ENCODE peak calls at places on chromosome 17, in five cellular contexts. V is tibial nerve, Q is stomach, E is transverse colon, H is A549. S is an unnamed sample.

GRCh38 chr17:80486692-80487091 is 10.3 kb upstream of the NPTX1 start:
- DNase-seq in H (no peak), Q (no peak), E (no peak), V (no peak), S (no peak)

GRCh38 chr17:74259667-74260524 is 14.1 kb upstream of the DNAI2 start:
- DNase-seq in V (no peak), E (no peak), Q (no peak), H (no peak), S (no peak)

GRCh38 chr17:13698832-13699231 is 97.1 kb upstream of the HS3ST3A1 start:
- DNase-seq in E (no peak), Q (no peak), V (no peak), H (no peak), S (no peak)

GRCh38 chr17:46995841-46996571 is 17.0 kb upstream of the RPRML start:
- DNase-seq in H (no peak), E (no peak), V (no peak), Q (no peak), S (no peak)

GRCh38 chr17:68398731-68399637 is 58.3 kb downstream of the WIPI1 start:
- DNase-seq in Q (peak), H (peak), E (peak), V (no peak), S (peak)

GRCh38 chr17:2814049-2814448 is 17.8 kb downstream of the RAP1GAP2 start:
- DNase-seq in H (no peak), Q (no peak), E (no peak), V (no peak), S (no peak)

GRCh38 chr17:4901648-4902344 is 1.1 kb downstream of the CHRNE start:
- DNase-seq in E (no peak), Q (no peak), V (peak), H (no peak), S (no peak)

GRCh38 chr17:75849724-75850123 is 5.4 kb downstream of the WBP2 start:
- DNase-seq in H (no peak), E (no peak), Q (no peak), V (no peak), S (no peak)

GRCh38 chr17:57068222-57068658 is 16.8 kb upstream of the AKAP1 start:
- DNase-seq in Q (no peak), H (no peak), V (no peak), E (no peak), S (no peak)

GRCh38 chr17:50661795-50662391 is 27.2 kb downstream of the ABCC3 start:
- DNase-seq in H (peak), Q (peak), E (peak), V (no peak), S (no peak)

GRCh38 chr17:22496450-22496849 is 804.1 kb downstream of the KCNJ18 start:
- DNase-seq in V (no peak), E (no peak), Q (no peak), H (no peak), S (peak)

GRCh38 chr17:1792495-1793446 is 30.9 kb downstream of the SERPINF1 start:
- DNase-seq in Q (no peak), H (no peak), E (no peak), V (no peak), S (no peak)

GRCh38 chr17:61442136-61442775 is 10.0 kb upstream of the TBX4 start:
- DNase-seq in V (no peak), H (no peak), E (no peak), Q (no peak), S (peak)

GRCh38 chr17:64002658-64003525 is 4.7 kb downstream of the PRR29 start:
- DNase-seq in H (no peak), Q (no peak), E (no peak), V (no peak), S (no peak)

GRCh38 chr17:43350888-43351361 is 47.9 kb upstream of the ARL4D start:
- DNase-seq in Q (no peak), E (no peak), H (no peak), V (no peak), S (no peak)

GRCh38 chr17:29179232-29180036 is 764 bp downstream of the MYO18A start:
- DNase-seq in H (peak), E (peak), V (no peak), Q (peak), S (no peak)

GRCh38 chr17:20281860-20282259 is 185.5 kb downstream of the LGALS9B start:
- DNase-seq in E (no peak), H (no peak), Q (no peak), V (peak), S (no peak)

GRCh38 chr17:50212121-50212843 is 10.9 kb upstream of the COL1A1 start:
- DNase-seq in E (peak), H (no peak), Q (no peak), V (peak), S (no peak)

GRCh38 chr17:66455022-66455547 is 152.7 kb downstream of the PRKCA start:
- DNase-seq in Q (no peak), E (no peak), H (no peak), V (no peak), S (no peak)

GRCh38 chr17:64024215-64024654 is 3.8 kb upstream of the ICAM2 start:
- DNase-seq in H (no peak), Q (no peak), E (no peak), V (no peak), S (peak)

GRCh38 chr17:59383893-59384292 is 52.4 kb downstream of the YPEL2 start:
- DNase-seq in H (no peak), Q (no peak), V (no peak), E (no peak), S (no peak)

GRCh38 chr17:65485388-65486299 is 75.8 kb downstream of the AXIN2 start:
- DNase-seq in Q (no peak), V (no peak), H (no peak), E (no peak), S (no peak)

GRCh38 chr17:10875411-10875810 is 37.5 kb upstream of the PIRT start:
- DNase-seq in Q (no peak), V (no peak), H (no peak), E (no peak), S (no peak)

GRCh38 chr17:60926466-60927183 is 249.0 kb downstream of the BCAS3 start:
- DNase-seq in H (no peak), V (no peak), Q (no peak), E (no peak), S (no peak)

GRCh38 chr17:65553646-65554567 is 7.5 kb downstream of the AXIN2 start:
- DNase-seq in Q (no peak), V (no peak), E (no peak), H (no peak), S (no peak)

GRCh38 chr17:15513058-15513858 is 45.8 kb upstream of the CDRT4 start:
- DNase-seq in Q (no peak), V (no peak), H (no peak), E (no peak), S (no peak)

GRCh38 chr17:80667462-80668277 is 123.0 kb downstream of the RPTOR start:
- DNase-seq in H (no peak), V (no peak), Q (no peak), E (no peak), S (no peak)

GRCh38 chr17:79830303-79830702 is 8.9 kb downstream of the CBX4 start:
- DNase-seq in H (no peak), V (no peak), E (no peak), Q (no peak), S (no peak)

GRCh38 chr17:39950871-39951348 is 11.9 kb upstream of the GSDMA start:
- DNase-seq in V (no peak), H (no peak), E (no peak), Q (no peak), S (no peak)

GRCh38 chr17:39954876-39955275 is 7.9 kb upstream of the GSDMA start:
- DNase-seq in Q (no peak), H (no peak), E (no peak), V (no peak), S (no peak)

GRCh38 chr17:39953471-39953888 is 9.3 kb upstream of the GSDMA start:
- DNase-seq in E (no peak), V (no peak), H (no peak), Q (no peak), S (no peak)

GRCh38 chr17:39951924-39952664 is 10.7 kb upstream of the GSDMA start:
- DNase-seq in H (no peak), V (no peak), Q (no peak), E (peak), S (no peak)

GRCh38 chr17:39952665-39953470 is 9.9 kb upstream of the GSDMA start:
- DNase-seq in E (peak), V (peak), H (peak), Q (peak), S (peak)
- TF ChIP-seq POLR2A in E (peak), V (no peak), H (peak), Q (no peak), S (no peak)

DNA sequence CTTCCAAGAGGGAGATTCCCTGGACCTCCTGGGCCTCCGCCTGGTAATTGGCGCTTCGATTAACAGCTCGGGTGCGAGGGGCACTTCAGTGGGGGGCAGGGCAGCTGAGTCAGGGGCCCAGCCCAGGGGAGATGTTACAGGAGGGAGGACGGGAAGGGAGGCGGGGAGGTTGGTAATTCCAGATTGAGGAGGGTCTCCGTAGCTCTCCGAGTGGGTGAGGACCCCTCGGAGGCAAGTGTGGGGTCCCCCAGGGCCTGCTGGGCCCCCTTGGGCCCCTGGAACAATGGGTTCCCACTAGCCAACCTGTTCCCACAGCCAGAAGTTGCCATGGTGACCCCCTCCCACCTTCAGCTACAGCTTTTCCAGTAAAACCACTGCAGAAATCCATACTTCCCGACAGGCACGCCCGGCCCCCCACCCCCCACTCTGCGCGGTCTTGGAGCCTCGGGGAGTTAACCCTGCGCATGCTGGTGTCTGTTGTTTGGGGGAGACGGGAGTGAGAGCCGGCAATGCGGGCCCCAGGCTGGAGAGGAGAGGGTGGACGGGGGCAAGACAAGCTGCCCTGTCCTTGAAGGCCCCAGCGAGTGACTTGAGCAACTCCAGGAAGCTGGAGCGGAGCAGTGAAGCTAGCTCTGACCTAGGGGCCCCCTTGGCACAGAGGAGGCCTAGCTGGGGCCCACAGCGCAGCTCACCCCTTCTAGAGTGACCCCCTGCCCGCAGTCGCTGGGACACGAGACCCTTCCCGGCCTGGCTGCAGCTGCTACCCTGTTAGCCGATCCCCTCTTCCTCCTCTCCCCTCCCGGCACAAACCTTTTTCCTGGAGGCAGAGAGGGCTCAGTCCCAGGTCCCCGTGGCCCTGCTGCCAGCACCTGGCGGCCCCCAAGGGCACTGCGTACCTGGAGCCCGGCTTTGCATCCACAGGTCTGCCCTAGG is 37.8 kb downstream of the TMEM235 start:
- DNase-seq in V (no peak), H (no peak), E (no peak), Q (no peak), S (no peak)
- TF ChIP-seq EP300 in V (no peak), H (no peak), E (no peak), Q (no peak), S (no peak)

GRCh38 chr17:82239926-82240505 is 11.2 kb downstream of the SLC16A3 start:
- DNase-seq in Q (no peak), H (no peak), V (no peak), E (no peak), S (no peak)
- TF ChIP-seq POLR2A in Q (no peak), H (no peak), V (no peak), E (no peak), S (no peak)

DNA sequence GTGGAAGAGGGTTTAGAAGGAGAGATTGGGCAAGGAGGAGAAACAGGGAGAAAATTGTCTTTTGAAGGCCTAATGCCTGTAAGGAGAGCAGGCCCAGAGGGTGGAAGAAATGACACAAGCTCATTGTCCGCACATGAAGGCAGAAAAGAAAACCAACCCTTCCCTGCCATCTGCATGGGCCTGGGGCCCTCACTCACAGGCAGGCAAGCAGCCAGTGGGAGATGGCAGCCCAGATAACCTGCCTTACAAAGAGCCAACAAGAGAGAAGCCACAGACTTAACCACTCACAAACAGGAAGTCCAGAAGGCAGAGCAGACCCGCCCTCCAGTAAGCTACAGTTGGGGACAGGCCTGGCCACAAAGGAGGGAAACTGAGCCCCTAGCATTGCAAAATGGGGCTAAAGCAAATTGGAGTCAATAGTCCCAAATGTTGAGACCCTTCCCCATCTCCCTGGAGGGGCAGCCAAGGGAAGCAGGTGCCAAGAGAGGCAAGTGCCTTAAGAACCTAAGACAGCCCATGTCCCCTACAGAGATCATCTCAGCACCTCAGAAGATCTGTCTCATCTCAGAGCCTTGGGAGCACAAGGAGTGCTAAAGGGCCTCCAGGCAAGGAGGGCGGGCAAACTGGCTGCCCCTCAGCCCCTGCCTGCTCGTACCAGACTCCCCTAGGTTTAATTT is 7.3 kb upstream of the TSPOAP1 start:
- DNase-seq in H (no peak), Q (peak), V (no peak), E (peak), S (no peak)
- TF ChIP-seq EP300 in H (no peak), Q (no peak), V (no peak), E (no peak), S (no peak)

GRCh38 chr17:8829036-8829941 is 30.1 kb upstream of the MFSD6L start:
- DNase-seq in E (no peak), V (no peak), H (no peak), Q (no peak), S (peak)
- TF ChIP-seq POLR2A in E (no peak), V (no peak), H (no peak), Q (no peak), S (no peak)

DNA sequence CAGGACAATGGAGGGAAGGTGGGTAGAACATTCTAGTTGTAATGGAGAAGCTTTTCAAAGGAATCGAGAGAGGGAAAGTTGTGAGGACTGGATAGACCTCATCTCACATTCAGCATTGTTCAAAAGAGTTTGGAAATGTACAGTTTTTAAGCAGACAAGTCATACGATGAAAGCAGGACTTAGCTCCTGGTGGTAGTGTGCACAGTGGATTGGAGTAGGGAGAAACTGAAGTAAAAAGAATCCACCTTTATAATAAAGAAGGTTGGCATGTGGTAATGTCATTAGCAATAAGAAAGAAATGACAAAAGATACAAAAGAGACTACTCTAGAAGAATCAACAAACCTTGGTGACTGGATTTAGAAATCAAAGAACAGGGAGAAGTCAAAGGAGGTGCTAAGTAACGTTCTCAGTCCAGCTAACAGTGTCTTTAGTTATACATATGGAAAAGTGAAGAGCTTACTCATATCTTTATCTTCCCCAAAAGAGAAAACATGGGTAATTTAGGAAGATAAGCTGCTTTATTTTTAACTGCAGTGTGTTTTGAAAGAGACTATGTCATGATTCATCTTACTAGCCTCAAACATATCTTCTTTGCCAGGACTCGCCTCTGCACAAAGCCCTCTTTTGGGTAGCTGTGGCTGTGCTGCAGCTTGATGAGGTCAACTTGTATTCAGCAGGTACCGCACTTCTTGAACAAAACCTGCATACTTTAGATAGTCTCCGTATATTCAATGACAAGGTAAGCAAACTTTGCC is 18.7 kb upstream of the EVI2A start:
- DNase-seq in Q (no peak), E (no peak), V (no peak), H (no peak), S (no peak)
- TF ChIP-seq EP300 in Q (no peak), E (no peak), V (no peak), H (no peak), S (no peak)

DNA sequence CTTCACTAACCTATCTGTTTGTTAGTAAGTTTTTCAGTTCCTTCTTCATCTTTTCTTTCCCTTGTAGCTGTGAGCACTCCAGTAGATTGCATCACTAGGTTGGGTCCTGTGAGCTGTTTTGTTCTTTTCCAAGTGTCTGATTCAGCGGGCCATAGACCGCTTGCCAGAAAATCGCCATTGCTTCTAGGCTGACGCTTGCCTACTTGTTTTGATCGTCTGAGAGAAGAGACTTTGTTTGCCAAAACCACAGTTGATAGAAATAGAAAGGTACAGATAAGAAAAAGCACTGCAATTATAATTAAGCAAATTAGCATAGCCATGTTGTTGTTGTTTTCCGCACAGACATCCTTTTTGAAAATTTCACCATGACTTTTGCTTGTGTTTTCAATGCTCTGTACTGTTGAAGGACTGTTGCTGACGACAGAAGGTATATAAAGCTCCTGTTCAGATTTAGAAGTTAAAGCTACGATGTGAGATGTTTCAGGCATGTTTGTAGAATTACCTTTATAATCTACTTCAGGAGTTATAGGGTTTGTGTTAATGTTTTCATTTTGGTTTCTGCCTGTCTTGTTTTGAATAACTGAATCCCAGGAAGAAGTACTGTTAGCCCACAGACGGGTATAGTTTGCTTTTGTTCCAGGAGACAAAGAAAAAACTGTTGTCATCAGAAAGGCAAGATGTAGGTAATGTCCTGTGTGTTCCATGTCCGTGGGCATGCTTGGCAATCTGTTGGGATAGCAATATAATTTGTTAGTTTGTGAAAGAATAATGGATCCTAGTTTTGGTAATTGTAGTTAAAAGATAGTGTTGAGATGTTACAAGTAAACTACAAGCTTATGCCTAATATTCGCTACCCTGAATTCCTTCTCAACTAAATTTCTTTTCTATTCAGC is 2.9 kb downstream of the EVI2A start:
- DNase-seq in H (no peak), V (peak), Q (peak), E (peak), S (no peak)
- TF ChIP-seq POLR2A in H (no peak), V (no peak), Q (no peak), E (peak), S (no peak)

DNA sequence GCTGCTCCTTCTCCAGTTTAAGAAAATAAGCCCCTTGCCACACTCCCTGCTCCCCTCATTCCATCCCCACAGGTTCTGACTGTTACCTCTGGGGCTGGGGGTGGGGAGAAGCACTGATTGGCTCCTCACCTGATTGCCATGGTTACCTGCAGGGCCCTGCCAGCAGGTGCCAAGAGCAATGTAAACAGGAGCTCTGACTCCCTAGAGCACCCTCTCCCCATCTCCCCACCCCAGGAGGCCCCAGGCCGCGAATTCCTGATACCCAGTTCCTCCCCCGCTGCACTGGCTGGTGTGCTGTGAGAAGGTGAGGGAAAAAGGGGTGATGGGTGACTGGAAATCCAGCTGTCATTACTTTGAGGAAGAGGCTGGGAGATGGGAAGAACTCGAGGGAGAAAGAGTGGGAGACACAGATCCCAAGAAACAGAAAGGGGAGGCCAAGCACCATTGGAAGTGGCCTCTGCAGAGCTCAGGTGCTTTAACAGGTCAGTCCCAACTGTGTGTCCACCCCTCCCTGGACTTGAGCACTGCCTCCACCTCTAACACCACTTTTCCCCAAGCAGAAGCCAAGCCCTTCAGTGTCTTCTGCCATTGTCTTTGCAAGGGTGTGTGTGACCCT is 4.5 kb downstream of the PCGF2 start:
- DNase-seq in E (no peak), H (no peak), Q (no peak), V (no peak), S (no peak)
- TF ChIP-seq EP300 in E (no peak), H (no peak), Q (no peak), V (no peak), S (no peak)